ENCODE peak calls at places on chromosome 21, in seven cellular contexts. One of them, this sample, is unnamed.

GRCh38 chr21:41065539-41065938 is 102.4 kb upstream of the BACE2 start:
- DNase-seq in ELF-1: no peak
- DNase-seq in GM06990: no peak
- DNase-seq in HuH-7.5: no peak
- DNase-seq in NCI-H510A treated with DMSO at 0.1 percent for 48 hours: no peak
- DNase-seq in NCI-H1930: no peak
- DNase-seq in Karpas-422: no peak
- DNase-seq in this sample: no peak

GRCh38 chr21:25568230-25568629 is 39.1 kb downstream of the MRPL39 start:
- DNase-seq in GM06990: no peak
- DNase-seq in HuH-7.5: no peak
- DNase-seq in NCI-H510A treated with DMSO at 0.1 percent for 48 hours: no peak
- DNase-seq in Karpas-422: no peak
- DNase-seq in ELF-1: no peak
- DNase-seq in NCI-H1930: no peak
- DNase-seq in this sample: peak

GRCh38 chr21:25107708-25108107 is 499.6 kb downstream of the MRPL39 start:
- DNase-seq in NCI-H1930: no peak
- DNase-seq in NCI-H510A treated with DMSO at 0.1 percent for 48 hours: no peak
- DNase-seq in ELF-1: no peak
- DNase-seq in HuH-7.5: no peak
- DNase-seq in GM06990: no peak
- DNase-seq in Karpas-422: no peak
- DNase-seq in this sample: no peak

GRCh38 chr21:26773058-26773457 is 72.2 kb downstream of the ADAMTS1 start:
- DNase-seq in Karpas-422: no peak
- DNase-seq in GM06990: no peak
- DNase-seq in NCI-H1930: no peak
- DNase-seq in NCI-H510A treated with DMSO at 0.1 percent for 48 hours: no peak
- DNase-seq in ELF-1: no peak
- DNase-seq in HuH-7.5: no peak
- DNase-seq in this sample: no peak

GRCh38 chr21:38989745-38990423 is 184.2 kb downstream of the ETS2 start:
- DNase-seq in NCI-H510A treated with DMSO at 0.1 percent for 48 hours: no peak
- DNase-seq in Karpas-422: no peak
- DNase-seq in HuH-7.5: no peak
- DNase-seq in NCI-H1930: no peak
- DNase-seq in ELF-1: peak
- DNase-seq in GM06990: no peak
- DNase-seq in this sample: no peak

GRCh38 chr21:46117586-46118304 is 19.8 kb downstream of the COL6A2 start:
- DNase-seq in NCI-H1930: no peak
- DNase-seq in ELF-1: no peak
- DNase-seq in NCI-H510A treated with DMSO at 0.1 percent for 48 hours: no peak
- DNase-seq in GM06990: no peak
- DNase-seq in HuH-7.5: no peak
- DNase-seq in Karpas-422: no peak
- DNase-seq in this sample: peak

GRCh38 chr21:46159390-46159789 is 4.0 kb upstream of the FTCD start:
- DNase-seq in NCI-H1930: no peak
- DNase-seq in NCI-H510A treated with DMSO at 0.1 percent for 48 hours: no peak
- DNase-seq in Karpas-422: no peak
- DNase-seq in ELF-1: no peak
- DNase-seq in HuH-7.5: no peak
- DNase-seq in GM06990: no peak
- DNase-seq in this sample: no peak

GRCh38 chr21:38631171-38631570 is 132.9 kb upstream of the ERG start:
- DNase-seq in HuH-7.5: no peak
- DNase-seq in ELF-1: no peak
- DNase-seq in NCI-H510A treated with DMSO at 0.1 percent for 48 hours: no peak
- DNase-seq in Karpas-422: no peak
- DNase-seq in NCI-H1930: no peak
- DNase-seq in GM06990: no peak
- DNase-seq in this sample: no peak

GRCh38 chr21:33403786-33404571 is 766 bp downstream of the IFNGR2 start:
- DNase-seq in HuH-7.5: peak
- DNase-seq in NCI-H510A treated with DMSO at 0.1 percent for 48 hours: peak
- DNase-seq in Karpas-422: peak
- DNase-seq in NCI-H1930: no peak
- DNase-seq in ELF-1: peak
- DNase-seq in GM06990: peak
- DNase-seq in this sample: peak

GRCh38 chr21:31752967-31753366 is 21.0 kb upstream of the SCAF4 start:
- DNase-seq in Karpas-422: no peak
- DNase-seq in HuH-7.5: no peak
- DNase-seq in NCI-H510A treated with DMSO at 0.1 percent for 48 hours: no peak
- DNase-seq in ELF-1: no peak
- DNase-seq in NCI-H1930: no peak
- DNase-seq in GM06990: no peak
- DNase-seq in this sample: no peak

GRCh38 chr21:29730281-29730680 is 209.5 kb downstream of the GRIK1 start:
- DNase-seq in ELF-1: no peak
- DNase-seq in GM06990: no peak
- DNase-seq in NCI-H510A treated with DMSO at 0.1 percent for 48 hours: no peak
- DNase-seq in NCI-H1930: no peak
- DNase-seq in HuH-7.5: no peak
- DNase-seq in Karpas-422: no peak
- DNase-seq in this sample: no peak

GRCh38 chr21:32889596-32889995 is 118.0 kb upstream of the PAXBP1 start:
- DNase-seq in NCI-H510A treated with DMSO at 0.1 percent for 48 hours: no peak
- DNase-seq in GM06990: no peak
- DNase-seq in Karpas-422: no peak
- DNase-seq in HuH-7.5: no peak
- DNase-seq in ELF-1: no peak
- DNase-seq in NCI-H1930: no peak
- DNase-seq in this sample: no peak

GRCh38 chr21:34592120-34592561 is 22.8 kb downstream of the RCAN1 start:
- DNase-seq in HuH-7.5: no peak
- DNase-seq in Karpas-422: no peak
- DNase-seq in GM06990: no peak
- DNase-seq in NCI-H1930: no peak
- DNase-seq in ELF-1: no peak
- DNase-seq in NCI-H510A treated with DMSO at 0.1 percent for 48 hours: no peak
- DNase-seq in this sample: peak

GRCh38 chr21:46128106-46128982 is 27.0 kb downstream of the FTCD start:
- DNase-seq in NCI-H1930: no peak
- DNase-seq in GM06990: no peak
- DNase-seq in NCI-H510A treated with DMSO at 0.1 percent for 48 hours: no peak
- DNase-seq in ELF-1: peak
- DNase-seq in HuH-7.5: no peak
- DNase-seq in Karpas-422: no peak
- DNase-seq in this sample: no peak

GRCh38 chr21:25964009-25964408 is 206.6 kb downstream of the APP start:
- DNase-seq in NCI-H1930: no peak
- DNase-seq in ELF-1: no peak
- DNase-seq in Karpas-422: no peak
- DNase-seq in NCI-H510A treated with DMSO at 0.1 percent for 48 hours: no peak
- DNase-seq in HuH-7.5: no peak
- DNase-seq in GM06990: no peak
- DNase-seq in this sample: no peak

GRCh38 chr21:43727571-43728466 is 8.9 kb downstream of the PDXK start:
- DNase-seq in HuH-7.5: no peak
- DNase-seq in NCI-H1930: no peak
- DNase-seq in Karpas-422: peak
- DNase-seq in NCI-H510A treated with DMSO at 0.1 percent for 48 hours: no peak
- DNase-seq in GM06990: no peak
- DNase-seq in ELF-1: no peak
- DNase-seq in this sample: peak

GRCh38 chr21:36422279-36423098 is 37.3 kb downstream of the CHAF1B start:
- DNase-seq in NCI-H510A treated with DMSO at 0.1 percent for 48 hours: peak
- DNase-seq in NCI-H1930: peak
- DNase-seq in ELF-1: peak
- DNase-seq in Karpas-422: peak
- DNase-seq in HuH-7.5: peak
- DNase-seq in GM06990: peak
- DNase-seq in this sample: peak

GRCh38 chr21:35508389-35508888 is 459.3 kb upstream of the RUNX1 start:
- DNase-seq in NCI-H1930: no peak
- DNase-seq in HuH-7.5: peak
- DNase-seq in GM06990: no peak
- DNase-seq in NCI-H510A treated with DMSO at 0.1 percent for 48 hours: no peak
- DNase-seq in Karpas-422: peak
- DNase-seq in ELF-1: peak
- DNase-seq in this sample: peak

GRCh38 chr21:41861987-41862386 is 17.2 kb downstream of the PRDM15 start:
- DNase-seq in HuH-7.5: no peak
- DNase-seq in NCI-H510A treated with DMSO at 0.1 percent for 48 hours: no peak
- DNase-seq in Karpas-422: no peak
- DNase-seq in ELF-1: no peak
- DNase-seq in NCI-H1930: no peak
- DNase-seq in GM06990: peak
- DNase-seq in this sample: peak

GRCh38 chr21:38490411-38491020 is 7.8 kb downstream of the ERG start:
- DNase-seq in Karpas-422: no peak
- DNase-seq in HuH-7.5: no peak
- DNase-seq in NCI-H1930: no peak
- DNase-seq in NCI-H510A treated with DMSO at 0.1 percent for 48 hours: no peak
- DNase-seq in ELF-1: no peak
- DNase-seq in GM06990: no peak
- DNase-seq in this sample: no peak